ENCODE peak calls at places on chromosomes 5 and 9, in eight cellular contexts. One of them, this sample, is unnamed.
A peak's percentile ranks its signal among the peaks of the same experiment; 100 is the strongest.

GRCh38 chr9:137174722-137175293 is 3.0 kb upstream of the TMEM210 start:
- DNase-seq in IMR-90: no peak
- DNase-seq in GM10248: no peak
- DNase-seq in body of pancreas: no peak
- DNase-seq in RWPE1: no peak
- DNase-seq in neural crest cell: no peak
- DNase-seq in A673: peak; percentile 45
- DNase-seq in activated B cell treated with CpG ODN at 0.5 μM for 24 hours: no peak
- DNase-seq in this sample: no peak

GRCh38 chr9:124213396-124213795 is 44.4 kb upstream of the NEK6 start:
- DNase-seq in activated B cell treated with CpG ODN at 0.5 μM for 24 hours: no peak
- DNase-seq in neural crest cell: no peak
- DNase-seq in A673: no peak
- DNase-seq in GM10248: no peak
- DNase-seq in body of pancreas: no peak
- DNase-seq in RWPE1: no peak
- DNase-seq in IMR-90: no peak
- DNase-seq in this sample: no peak

GRCh38 chr5:95728494-95729114 is 2.5 kb upstream of the RHOBTB3 start:
- DNase-seq in RWPE1: no peak
- DNase-seq in GM10248: no peak
- DNase-seq in IMR-90: no peak
- DNase-seq in body of pancreas: no peak
- DNase-seq in neural crest cell: no peak
- DNase-seq in activated B cell treated with CpG ODN at 0.5 μM for 24 hours: no peak
- DNase-seq in A673: no peak
- DNase-seq in this sample: no peak

GRCh38 chr9:131407717-131408195 is 13.9 kb downstream of the PRRC2B start:
- DNase-seq in A673: peak; percentile 41
- DNase-seq in GM10248: no peak
- DNase-seq in activated B cell treated with CpG ODN at 0.5 μM for 24 hours: no peak
- DNase-seq in IMR-90: no peak
- DNase-seq in body of pancreas: peak; percentile 49
- DNase-seq in RWPE1: peak; percentile 55
- DNase-seq in neural crest cell: no peak
- DNase-seq in this sample: no peak

GRCh38 chr5:133398646-133399081 is 213.7 kb downstream of the FSTL4 start:
- DNase-seq in neural crest cell: no peak
- DNase-seq in A673: no peak
- DNase-seq in body of pancreas: no peak
- DNase-seq in activated B cell treated with CpG ODN at 0.5 μM for 24 hours: no peak
- DNase-seq in GM10248: peak; percentile 61
- DNase-seq in IMR-90: no peak
- DNase-seq in RWPE1: no peak
- DNase-seq in this sample: no peak

GRCh38 chr5:141783599-141784296 is 94.5 kb downstream of the PCDH1 start:
- DNase-seq in activated B cell treated with CpG ODN at 0.5 μM for 24 hours: no peak
- DNase-seq in A673: no peak
- DNase-seq in RWPE1: peak; percentile 91
- DNase-seq in neural crest cell: no peak
- DNase-seq in GM10248: no peak
- DNase-seq in IMR-90: no peak
- DNase-seq in body of pancreas: no peak
- DNase-seq in this sample: peak; percentile 40

GRCh38 chr5:55982957-55983381 is 11.8 kb downstream of the IL6ST start:
- DNase-seq in activated B cell treated with CpG ODN at 0.5 μM for 24 hours: no peak
- DNase-seq in RWPE1: no peak
- DNase-seq in neural crest cell: no peak
- DNase-seq in body of pancreas: no peak
- DNase-seq in A673: no peak
- DNase-seq in GM10248: no peak
- DNase-seq in IMR-90: no peak
- DNase-seq in this sample: no peak

GRCh38 chr5:151123897-151124751 is 33.5 kb downstream of the ANXA6 start:
- DNase-seq in IMR-90: peak; percentile 39
- DNase-seq in neural crest cell: no peak
- DNase-seq in activated B cell treated with CpG ODN at 0.5 μM for 24 hours: peak; percentile 80
- DNase-seq in A673: peak; percentile 68
- DNase-seq in GM10248: peak; percentile 88
- DNase-seq in RWPE1: no peak
- DNase-seq in body of pancreas: peak; percentile 79
- DNase-seq in this sample: no peak

GRCh38 chr9:36164361-36164760 is 4.8 kb upstream of the CCIN start:
- DNase-seq in IMR-90: no peak
- DNase-seq in A673: no peak
- DNase-seq in GM10248: no peak
- DNase-seq in RWPE1: no peak
- DNase-seq in body of pancreas: no peak
- DNase-seq in neural crest cell: no peak
- DNase-seq in activated B cell treated with CpG ODN at 0.5 μM for 24 hours: no peak
- DNase-seq in this sample: no peak

GRCh38 chr5:121199238-121199999 is 652.3 kb upstream of the FTMT start:
- DNase-seq in body of pancreas: no peak
- DNase-seq in A673: peak; percentile 79
- DNase-seq in GM10248: no peak
- DNase-seq in neural crest cell: no peak
- DNase-seq in IMR-90: peak; percentile 81
- DNase-seq in RWPE1: peak; percentile 7
- DNase-seq in activated B cell treated with CpG ODN at 0.5 μM for 24 hours: no peak
- DNase-seq in this sample: no peak

GRCh38 chr5:68259696-68260095 is 44.1 kb downstream of the PIK3R1 start:
- DNase-seq in A673: no peak
- DNase-seq in activated B cell treated with CpG ODN at 0.5 μM for 24 hours: no peak
- DNase-seq in IMR-90: no peak
- DNase-seq in GM10248: no peak
- DNase-seq in RWPE1: no peak
- DNase-seq in neural crest cell: no peak
- DNase-seq in body of pancreas: no peak
- DNase-seq in this sample: no peak

GRCh38 chr5:131384616-131385214 is 120.9 kb downstream of the CDC42SE2 start:
- DNase-seq in GM10248: no peak
- DNase-seq in RWPE1: no peak
- DNase-seq in IMR-90: no peak
- DNase-seq in A673: no peak
- DNase-seq in neural crest cell: no peak
- DNase-seq in activated B cell treated with CpG ODN at 0.5 μM for 24 hours: no peak
- DNase-seq in body of pancreas: no peak
- DNase-seq in this sample: no peak

GRCh38 chr9:3534614-3535404 is 9.0 kb upstream of the RFX3 start:
- DNase-seq in A673: no peak
- DNase-seq in RWPE1: no peak
- DNase-seq in activated B cell treated with CpG ODN at 0.5 μM for 24 hours: no peak
- DNase-seq in GM10248: no peak
- DNase-seq in neural crest cell: no peak
- DNase-seq in body of pancreas: no peak
- DNase-seq in IMR-90: no peak
- DNase-seq in this sample: no peak

GRCh38 chr9:121895836-121896544 is 197.1 kb downstream of the TTLL11 start:
- DNase-seq in neural crest cell: no peak
- DNase-seq in RWPE1: peak; percentile 54
- DNase-seq in body of pancreas: peak; percentile 65
- DNase-seq in IMR-90: peak; percentile 71
- DNase-seq in activated B cell treated with CpG ODN at 0.5 μM for 24 hours: no peak
- DNase-seq in GM10248: no peak
- DNase-seq in A673: peak; percentile 44
- DNase-seq in this sample: peak; percentile 12

GRCh38 chr5:101430551-101430950 is 527.5 kb upstream of the ST8SIA4 start:
- DNase-seq in neural crest cell: no peak
- DNase-seq in RWPE1: no peak
- DNase-seq in activated B cell treated with CpG ODN at 0.5 μM for 24 hours: no peak
- DNase-seq in IMR-90: no peak
- DNase-seq in GM10248: no peak
- DNase-seq in body of pancreas: no peak
- DNase-seq in A673: no peak
- DNase-seq in this sample: no peak

GRCh38 chr9:79764377-79764776 is 192.6 kb downstream of the TLE4 start:
- DNase-seq in neural crest cell: no peak
- DNase-seq in RWPE1: peak; percentile 83
- DNase-seq in GM10248: no peak
- DNase-seq in activated B cell treated with CpG ODN at 0.5 μM for 24 hours: no peak
- DNase-seq in body of pancreas: no peak
- DNase-seq in IMR-90: peak; percentile 98
- DNase-seq in A673: peak; percentile 1
- DNase-seq in this sample: no peak

GRCh38 chr5:123771715-123772114 is 259.7 kb downstream of the CSNK1G3 start:
- DNase-seq in activated B cell treated with CpG ODN at 0.5 μM for 24 hours: no peak
- DNase-seq in RWPE1: no peak
- DNase-seq in GM10248: no peak
- DNase-seq in IMR-90: no peak
- DNase-seq in neural crest cell: no peak
- DNase-seq in body of pancreas: no peak
- DNase-seq in A673: peak; percentile 10
- DNase-seq in this sample: no peak
- TF ChIP-seq CTCF in activated B cell treated with CpG ODN at 0.5 μM for 24 hours: no peak
- TF ChIP-seq CTCF in RWPE1: no peak
- TF ChIP-seq CTCF in GM10248: no peak
- TF ChIP-seq CTCF in IMR-90: no peak
- TF ChIP-seq CTCF in neural crest cell: no peak
- TF ChIP-seq CTCF in body of pancreas: no peak
- TF ChIP-seq CTCF in A673: peak; percentile 19
- TF ChIP-seq CTCF in this sample: no peak

GRCh38 chr5:10700516-10700915 is 60.5 kb downstream of the DAP start:
- DNase-seq in activated B cell treated with CpG ODN at 0.5 μM for 24 hours: no peak
- DNase-seq in neural crest cell: no peak
- DNase-seq in GM10248: no peak
- DNase-seq in body of pancreas: no peak
- DNase-seq in RWPE1: no peak
- DNase-seq in A673: no peak
- DNase-seq in IMR-90: no peak
- DNase-seq in this sample: no peak

GRCh38 chr5:10699281-10699874 is 61.7 kb downstream of the DAP start:
- DNase-seq in A673: no peak
- DNase-seq in GM10248: no peak
- DNase-seq in body of pancreas: no peak
- DNase-seq in RWPE1: no peak
- DNase-seq in neural crest cell: no peak
- DNase-seq in IMR-90: peak; percentile 44
- DNase-seq in activated B cell treated with CpG ODN at 0.5 μM for 24 hours: no peak
- DNase-seq in this sample: no peak

GRCh38 chr5:10701567-10702039 is 59.4 kb downstream of the DAP start:
- DNase-seq in body of pancreas: no peak
- DNase-seq in GM10248: no peak
- DNase-seq in activated B cell treated with CpG ODN at 0.5 μM for 24 hours: no peak
- DNase-seq in RWPE1: peak; percentile 49
- DNase-seq in IMR-90: peak; percentile 71
- DNase-seq in A673: peak; percentile 55
- DNase-seq in neural crest cell: peak; percentile 45
- DNase-seq in this sample: peak; percentile 61

GRCh38 chr5:10702040-10702629 is 58.9 kb downstream of the DAP start:
- DNase-seq in GM10248: no peak
- DNase-seq in A673: no peak
- DNase-seq in RWPE1: peak; percentile 30
- DNase-seq in neural crest cell: no peak
- DNase-seq in IMR-90: peak; percentile 98
- DNase-seq in body of pancreas: peak; percentile 63
- DNase-seq in activated B cell treated with CpG ODN at 0.5 μM for 24 hours: no peak
- DNase-seq in this sample: no peak

DNA sequence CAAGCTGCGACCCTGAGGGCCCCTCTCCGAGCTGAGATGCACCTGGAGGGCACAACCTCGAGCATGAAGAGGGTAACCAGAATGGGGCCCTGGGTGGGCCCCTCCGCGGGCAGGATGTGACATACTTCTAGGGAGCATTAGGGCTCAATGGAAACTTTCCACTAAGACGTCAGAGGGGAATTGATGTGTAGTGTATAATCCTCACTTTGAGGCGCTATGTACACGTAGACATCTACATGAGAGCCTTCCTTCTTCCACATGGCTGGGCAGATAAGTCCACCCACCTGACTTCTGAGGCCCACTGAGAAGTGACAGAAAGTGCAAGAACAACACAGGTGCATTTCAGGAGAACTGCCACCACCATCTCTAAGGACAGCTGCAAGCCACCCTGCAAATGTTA is 61.0 kb downstream of the DAP start:
- DNase-seq in IMR-90: no peak
- DNase-seq in neural crest cell: no peak
- DNase-seq in RWPE1: no peak
- DNase-seq in body of pancreas: no peak
- DNase-seq in GM10248: peak; percentile 71
- DNase-seq in activated B cell treated with CpG ODN at 0.5 μM for 24 hours: no peak
- DNase-seq in A673: no peak
- DNase-seq in this sample: no peak
- TF ChIP-seq CTCF in IMR-90: no peak
- TF ChIP-seq CTCF in neural crest cell: no peak
- TF ChIP-seq CTCF in RWPE1: no peak
- TF ChIP-seq CTCF in body of pancreas: no peak
- TF ChIP-seq CTCF in GM10248: no peak
- TF ChIP-seq CTCF in activated B cell treated with CpG ODN at 0.5 μM for 24 hours: no peak
- TF ChIP-seq CTCF in A673: no peak
- TF ChIP-seq CTCF in this sample: no peak

GRCh38 chr9:90600029-90600428 is 42.6 kb downstream of the DIRAS2 start:
- DNase-seq in RWPE1: peak; percentile 33
- DNase-seq in A673: no peak
- DNase-seq in activated B cell treated with CpG ODN at 0.5 μM for 24 hours: no peak
- DNase-seq in body of pancreas: no peak
- DNase-seq in neural crest cell: no peak
- DNase-seq in IMR-90: no peak
- DNase-seq in GM10248: no peak
- DNase-seq in this sample: no peak
- TF ChIP-seq CTCF in RWPE1: no peak
- TF ChIP-seq CTCF in A673: no peak
- TF ChIP-seq CTCF in activated B cell treated with CpG ODN at 0.5 μM for 24 hours: no peak
- TF ChIP-seq CTCF in body of pancreas: no peak
- TF ChIP-seq CTCF in neural crest cell: peak; percentile 20
- TF ChIP-seq CTCF in IMR-90: no peak
- TF ChIP-seq CTCF in GM10248: no peak
- TF ChIP-seq CTCF in this sample: no peak

GRCh38 chr5:144333336-144333920 is 162.8 kb downstream of the KCTD16 start:
- DNase-seq in A673: no peak
- DNase-seq in RWPE1: peak; percentile 67
- DNase-seq in activated B cell treated with CpG ODN at 0.5 μM for 24 hours: no peak
- DNase-seq in body of pancreas: no peak
- DNase-seq in neural crest cell: no peak
- DNase-seq in IMR-90: peak; percentile 2
- DNase-seq in GM10248: no peak
- DNase-seq in this sample: no peak

GRCh38 chr5:144331361-144331760 is 160.7 kb downstream of the KCTD16 start:
- DNase-seq in activated B cell treated with CpG ODN at 0.5 μM for 24 hours: no peak
- DNase-seq in neural crest cell: no peak
- DNase-seq in RWPE1: no peak
- DNase-seq in body of pancreas: no peak
- DNase-seq in IMR-90: no peak
- DNase-seq in A673: no peak
- DNase-seq in GM10248: no peak
- DNase-seq in this sample: no peak

GRCh38 chr5:144335561-144335960 is 164.9 kb downstream of the KCTD16 start:
- DNase-seq in neural crest cell: no peak
- DNase-seq in body of pancreas: peak; percentile 36
- DNase-seq in A673: no peak
- DNase-seq in activated B cell treated with CpG ODN at 0.5 μM for 24 hours: no peak
- DNase-seq in RWPE1: no peak
- DNase-seq in IMR-90: no peak
- DNase-seq in GM10248: no peak
- DNase-seq in this sample: no peak

GRCh38 chr5:144328980-144329379 is 158.3 kb downstream of the KCTD16 start:
- DNase-seq in IMR-90: no peak
- DNase-seq in neural crest cell: no peak
- DNase-seq in activated B cell treated with CpG ODN at 0.5 μM for 24 hours: no peak
- DNase-seq in A673: no peak
- DNase-seq in RWPE1: no peak
- DNase-seq in body of pancreas: peak; percentile 35
- DNase-seq in GM10248: no peak
- DNase-seq in this sample: no peak

GRCh38 chr5:144332265-144332664 is 161.6 kb downstream of the KCTD16 start:
- DNase-seq in A673: peak; percentile 24
- DNase-seq in RWPE1: no peak
- DNase-seq in neural crest cell: no peak
- DNase-seq in body of pancreas: peak; percentile 37
- DNase-seq in IMR-90: peak; percentile 6
- DNase-seq in activated B cell treated with CpG ODN at 0.5 μM for 24 hours: no peak
- DNase-seq in GM10248: no peak
- DNase-seq in this sample: no peak
- TF ChIP-seq CTCF in A673: peak; percentile 49
- TF ChIP-seq CTCF in RWPE1: no peak
- TF ChIP-seq CTCF in neural crest cell: peak; percentile 40
- TF ChIP-seq CTCF in body of pancreas: peak; percentile 36
- TF ChIP-seq CTCF in IMR-90: peak; percentile 19
- TF ChIP-seq CTCF in activated B cell treated with CpG ODN at 0.5 μM for 24 hours: no peak
- TF ChIP-seq CTCF in GM10248: no peak
- TF ChIP-seq CTCF in this sample: peak; percentile 21

This sample was measured in nephron progenitor cell.